ENCODE peak calls at places on chromosomes 11 and 22, in seven cellular contexts. E, I, L, G, X, V and Y are unnamed samples.

GRCh38 chr11:33701831-33702230 is 1.2 kb upstream of the C11orf91 start:
- DNase-seq in E (peak), I (no peak), L (no peak), G (no peak), X (peak), V (no peak), Y (peak)

GRCh38 chr11:107301886-107302285 is 155.7 kb downstream of the CWF19L2 start:
- DNase-seq in E (peak), I (no peak), L (no peak), G (no peak), X (no peak), V (no peak), Y (no peak)

GRCh38 chr11:45745065-45745811 is 59.7 kb upstream of the SLC35C1 start:
- DNase-seq in E (peak), I (no peak), L (no peak), G (no peak), X (no peak), V (no peak), Y (no peak)

GRCh38 chr11:77479746-77480352 is 6.0 kb upstream of the PAK1 start:
- DNase-seq in E (no peak), I (no peak), L (no peak), G (no peak), X (no peak), V (no peak), Y (no peak)

GRCh38 chr22:32652609-32653008 is 148.9 kb upstream of the TIMP3 start:
- DNase-seq in E (no peak), I (no peak), L (no peak), G (no peak), X (no peak), V (no peak), Y (no peak)

GRCh38 chr11:134586726-134587125 is 174.7 kb upstream of the B3GAT1 start:
- DNase-seq in E (no peak), I (no peak), L (no peak), G (no peak), X (no peak), V (no peak), Y (no peak)

GRCh38 chr11:75388386-75389275 is 10.7 kb upstream of the RPS3 start:
- DNase-seq in E (peak), I (peak), L (peak), G (peak), X (peak), V (peak), Y (no peak)

GRCh38 chr11:76918941-76919386 is 58.2 kb downstream of the ACER3 start:
- DNase-seq in E (peak), I (no peak), L (peak), G (peak), X (no peak), V (peak), Y (peak)

GRCh38 chr11:116778556-116778955 is 5.8 kb upstream of the BUD13 start:
- DNase-seq in E (no peak), I (no peak), L (no peak), G (no peak), X (no peak), V (no peak), Y (no peak)

GRCh38 chr11:87394924-87395323 is 357.2 kb downstream of the TMEM135 start:
- DNase-seq in E (no peak), I (no peak), L (no peak), G (no peak), X (no peak), V (no peak), Y (no peak)

GRCh38 chr22:26461188-26461810 is 22.3 kb downstream of the HPS4 start:
- DNase-seq in E (peak), I (peak), L (peak), G (no peak), X (peak), V (peak), Y (no peak)

GRCh38 chr11:101127699-101128570 is 1.7 kb downstream of the PGR start:
- DNase-seq in E (no peak), I (peak), L (no peak), G (no peak), X (peak), V (peak), Y (no peak)

GRCh38 chr11:118883368-118884071 is at the start of gene CXCR5:
- DNase-seq in E (peak), I (no peak), L (peak), G (no peak), X (no peak), V (peak), Y (no peak)

GRCh38 chr11:69007978-69008381 is 5.1 kb downstream of the MRGPRF start:
- DNase-seq in E (no peak), I (peak), L (no peak), G (no peak), X (no peak), V (no peak), Y (no peak)

GRCh38 chr22:23124611-23125511 is 16.9 kb downstream of the RSPH14 start:
- DNase-seq in E (no peak), I (no peak), L (no peak), G (no peak), X (peak), V (no peak), Y (no peak)

GRCh38 chr11:18617688-18618340 is 16.3 kb downstream of the SPTY2D1 start:
- DNase-seq in E (peak), I (no peak), L (peak), G (peak), X (no peak), V (no peak), Y (no peak)

GRCh38 chr11:34938621-34939020 is 22.2 kb downstream of the PDHX start:
- DNase-seq in E (no peak), I (no peak), L (no peak), G (no peak), X (no peak), V (no peak), Y (no peak)

GRCh38 chr11:76830639-76831312 is 29.9 kb upstream of the ACER3 start:
- DNase-seq in E (peak), I (no peak), L (no peak), G (peak), X (no peak), V (no peak), Y (no peak)

GRCh38 chr22:20429254-20430100 is 8.1 kb downstream of the SCARF2 start:
- DNase-seq in E (no peak), I (peak), L (peak), G (no peak), X (peak), V (peak), Y (no peak)

GRCh38 chr22:36010913-36011312 is 17.7 kb downstream of the RBFOX2 start:
- DNase-seq in E (peak), I (no peak), L (no peak), G (peak), X (no peak), V (no peak), Y (no peak)

GRCh38 chr22:17787159-17788022 is 13.1 kb upstream of the BID start:
- DNase-seq in E (no peak), I (no peak), L (no peak), G (no peak), X (no peak), V (no peak), Y (no peak)
- H3K4me3 ChIP-seq in E (no peak), I (no peak), L (no peak), G (no peak), X (no peak), V (no peak), Y (no peak)

GRCh38 chr22:43783777-43784176 is 28.3 kb downstream of the EFCAB6 start:
- DNase-seq in E (peak), I (no peak), L (no peak), G (no peak), X (no peak), V (no peak), Y (no peak)
- TF ChIP-seq CTCF in E (peak), I (no peak), L (no peak), G (no peak), X (no peak), V (no peak), Y (no peak)

GRCh38 chr22:29314537-29315285 is 786 bp downstream of the RASL10A start:
- DNase-seq in E (no peak), I (peak), L (no peak), G (no peak), X (no peak), V (peak), Y (no peak)

GRCh38 chr22:29313126-29314071 is 2.1 kb downstream of the RASL10A start:
- DNase-seq in E (peak), I (peak), L (no peak), G (no peak), X (no peak), V (peak), Y (no peak)

GRCh38 chr22:29315286-29316195 is at the start of gene RASL10A:
- DNase-seq in E (no peak), I (peak), L (no peak), G (no peak), X (no peak), V (no peak), Y (no peak)

GRCh38 chr22:29312218-29313125 is 3.0 kb downstream of the RASL10A start:
- DNase-seq in E (no peak), I (peak), L (no peak), G (no peak), X (no peak), V (no peak), Y (no peak)

DNA sequence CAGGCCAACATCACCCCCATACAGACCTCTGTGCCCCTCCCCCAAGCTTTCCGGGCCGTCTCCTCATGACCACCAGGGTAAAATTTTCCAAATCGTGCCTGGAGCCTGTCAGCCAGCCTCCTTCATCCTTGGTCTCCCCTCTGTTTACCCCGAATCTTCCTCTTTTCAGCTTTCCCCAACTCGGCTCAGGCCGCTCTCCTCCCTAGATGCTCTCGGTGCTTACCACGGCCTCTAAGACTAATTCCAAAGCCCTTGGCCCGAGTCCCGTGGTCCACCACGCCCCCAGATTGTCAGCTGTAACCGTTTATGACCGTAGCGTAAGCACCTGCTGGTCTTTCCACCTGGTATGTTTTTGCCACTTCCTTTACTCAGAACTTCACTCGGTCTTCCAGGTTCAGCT is 1.4 kb downstream of the RASL10A start:
- DNase-seq in E (no peak), I (peak), L (no peak), G (no peak), X (no peak), V (peak), Y (no peak)
- H3K4me3 ChIP-seq in E (no peak), I (no peak), L (no peak), G (no peak), X (no peak), V (no peak), Y (no peak)

GRCh38 chr11:65782816-65783228 is 2.0 kb upstream of the AP5B1 start:
- DNase-seq in E (no peak), I (peak), L (no peak), G (no peak), X (no peak), V (peak), Y (no peak)

GRCh38 chr11:65780770-65781151 is at the start of gene AP5B1:
- DNase-seq in E (peak), I (peak), L (peak), G (no peak), X (peak), V (peak), Y (no peak)

GRCh38 chr11:65781962-65782815 is 1.4 kb upstream of the AP5B1 start:
- DNase-seq in E (no peak), I (no peak), L (no peak), G (no peak), X (no peak), V (no peak), Y (no peak)

GRCh38 chr11:65779919-65780769 is 632 bp downstream of the AP5B1 start:
- DNase-seq in E (peak), I (peak), L (peak), G (no peak), X (peak), V (peak), Y (peak)

DNA sequence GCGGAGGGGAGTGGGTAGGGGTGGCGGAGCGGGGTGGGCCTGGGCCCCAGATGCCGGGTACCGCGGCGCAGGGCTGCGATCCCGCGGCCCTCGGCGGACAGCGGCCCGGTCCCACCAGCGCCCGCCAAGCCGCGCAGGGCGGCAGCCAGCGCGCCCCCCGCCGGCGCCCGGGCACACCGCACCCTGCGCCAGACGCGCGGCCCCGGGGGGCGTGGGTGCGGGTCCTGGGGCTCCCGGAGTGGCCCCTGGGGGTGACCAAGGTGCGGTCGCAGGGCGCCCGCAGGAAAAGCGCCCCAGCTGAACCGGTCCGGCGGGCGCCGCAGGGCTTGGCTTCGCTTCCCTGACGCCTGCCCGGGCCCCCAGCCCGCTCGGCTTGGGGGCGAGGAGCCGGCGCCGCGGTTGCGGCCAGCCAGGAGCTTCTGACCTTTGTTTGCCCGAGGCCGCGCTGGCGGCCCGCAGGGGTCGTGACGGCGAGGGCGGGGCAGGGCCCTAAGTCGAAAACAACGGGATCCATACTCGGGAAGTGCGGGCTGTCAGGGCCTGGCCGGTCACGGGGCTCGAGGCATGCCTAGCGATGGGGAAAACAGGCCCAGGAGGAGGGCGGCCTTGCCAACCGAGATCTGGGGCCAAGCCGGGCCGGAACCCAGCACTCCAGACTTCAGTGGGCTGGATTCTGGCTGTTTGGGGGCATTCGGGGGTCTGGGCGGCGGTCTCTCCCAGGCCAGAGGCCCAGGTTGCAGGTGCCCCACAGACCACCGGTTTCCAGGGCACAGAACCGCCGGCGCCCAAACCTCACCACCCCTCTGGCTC is 581 bp upstream of the AP5B1 start:
- DNase-seq in E (no peak), I (peak), L (no peak), G (no peak), X (no peak), V (peak), Y (no peak)
- TF ChIP-seq CTCF in E (no peak), I (peak), L (peak), G (no peak), X (no peak), V (peak), Y (no peak)

GRCh38 chr11:64758330-64759079 is 1.3 kb downstream of the PYGM start:
- DNase-seq in E (no peak), I (peak), L (no peak), G (no peak), X (no peak), V (no peak), Y (no peak)
- H3K4me3 ChIP-seq in E (peak), I (no peak), L (no peak), G (no peak), X (no peak), V (no peak), Y (peak)

DNA sequence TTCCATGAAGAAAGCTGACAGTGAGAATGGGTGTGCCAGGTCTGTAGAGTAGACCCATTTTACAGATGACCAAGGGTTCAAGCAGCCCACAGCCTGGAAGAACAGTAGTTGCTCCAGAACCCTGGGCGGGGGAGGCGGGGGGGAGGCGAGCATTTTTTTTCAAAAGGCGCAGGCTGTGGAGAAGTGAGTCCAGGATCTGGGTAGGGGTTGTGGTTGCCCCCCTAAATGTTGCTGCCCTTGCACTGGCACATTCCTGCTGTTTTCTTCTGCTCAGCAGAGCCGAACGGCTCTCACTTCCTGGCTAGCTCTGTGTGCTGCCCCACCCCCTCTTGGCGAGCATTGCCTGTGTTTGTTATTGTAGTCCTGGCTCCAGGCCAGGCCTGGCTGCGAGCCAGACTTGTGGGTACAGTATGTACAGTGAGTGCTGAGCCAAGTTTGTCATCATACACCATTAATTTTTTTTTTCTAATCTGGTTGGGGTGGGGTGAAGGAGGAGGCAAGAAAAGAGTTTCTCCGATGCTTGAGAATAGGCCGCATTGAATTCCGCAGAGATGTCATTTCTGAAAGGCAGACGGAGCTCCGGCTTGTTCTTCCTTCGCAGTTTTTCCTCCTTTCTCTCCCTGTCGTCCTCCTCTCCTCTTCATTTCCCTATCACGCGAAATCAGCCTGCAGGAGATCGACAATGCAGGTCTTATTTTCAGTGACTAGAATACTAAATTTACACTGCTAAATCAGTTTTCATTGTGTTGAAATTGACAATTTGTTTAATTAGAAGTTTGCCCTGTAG is 100.5 kb downstream of the ZBTB16 start:
- DNase-seq in E (peak), I (peak), L (peak), G (peak), X (peak), V (peak), Y (peak)
- TF ChIP-seq CTCF in E (no peak), I (no peak), L (no peak), G (no peak), X (peak), V (no peak), Y (no peak)

GRCh38 chr11:67586568-67587250 is 3.1 kb downstream of the GSTP1 start:
- DNase-seq in E (no peak), I (no peak), L (no peak), G (no peak), X (no peak), V (no peak), Y (no peak)

GRCh38 chr11:67585911-67586310 is 2.3 kb downstream of the GSTP1 start:
- DNase-seq in E (no peak), I (no peak), L (no peak), G (no peak), X (no peak), V (no peak), Y (no peak)

GRCh38 chr11:67584205-67584880 is 731 bp downstream of the GSTP1 start:
- DNase-seq in E (peak), I (peak), L (peak), G (peak), X (peak), V (peak), Y (peak)

GRCh38 chr11:67583319-67584204 is at the start of gene GSTP1:
- DNase-seq in E (peak), I (peak), L (peak), G (peak), X (peak), V (peak), Y (peak)

DNA sequence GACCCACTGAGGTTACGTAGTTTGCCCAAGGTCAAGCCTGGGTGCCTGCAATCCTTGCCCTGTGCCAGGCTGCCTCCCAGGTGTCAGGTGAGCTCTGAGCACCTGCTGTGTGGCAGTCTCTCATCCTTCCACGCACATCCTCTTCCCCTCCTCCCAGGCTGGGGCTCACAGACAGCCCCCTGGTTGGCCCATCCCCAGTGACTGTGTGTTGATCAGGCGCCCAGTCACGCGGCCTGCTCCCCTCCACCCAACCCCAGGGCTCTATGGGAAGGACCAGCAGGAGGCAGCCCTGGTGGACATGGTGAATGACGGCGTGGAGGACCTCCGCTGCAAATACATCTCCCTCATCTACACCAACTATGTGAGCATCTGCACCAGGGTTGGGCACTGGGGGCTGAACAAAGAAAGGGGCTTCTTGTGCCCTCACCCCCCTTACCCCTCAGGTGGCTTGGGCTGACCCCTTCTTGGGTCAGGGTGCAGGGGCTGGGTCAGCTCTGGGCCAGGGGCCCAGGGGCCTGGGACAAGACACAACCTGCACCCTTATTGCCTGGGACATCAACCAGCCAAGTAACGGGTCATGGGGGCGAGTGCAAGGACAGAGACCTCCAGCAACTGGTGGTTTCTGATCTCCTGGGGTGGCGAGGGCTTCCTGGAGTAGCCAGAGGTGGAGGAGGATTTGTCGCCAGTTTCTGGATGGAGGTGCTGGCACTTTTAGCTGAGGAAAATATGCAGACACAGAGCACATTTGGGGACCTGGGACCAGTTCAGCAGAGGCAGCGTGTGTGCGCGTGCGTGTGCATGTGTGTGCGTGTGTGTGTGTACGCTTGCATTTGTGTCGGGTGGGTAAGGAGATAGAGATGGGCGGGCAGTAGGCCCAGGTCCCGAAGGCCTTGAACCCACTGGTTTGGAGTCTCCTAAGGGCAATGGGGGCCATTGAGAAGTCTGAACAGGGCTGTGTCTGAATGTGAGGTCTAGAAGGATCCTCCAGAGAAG is 1.6 kb downstream of the GSTP1 start:
- DNase-seq in E (no peak), I (no peak), L (no peak), G (no peak), X (no peak), V (no peak), Y (peak)
- H3K4me3 ChIP-seq in E (peak), I (peak), L (peak), G (peak), X (peak), V (no peak), Y (peak)